ENCODE peak calls at places on chromosomes 7 and 10, in ten cellular contexts. X is natural killer cell treated with Interleukin-12 subunit alpha and Interleukin-12 subunit beta and Interleukin-15 and Interleukin-18, amount 100 ng/mL, for 72 hours; G is hippocampal formation; Z is DMS79; L is H9; V is stimulated activated CD4-positive, alpha-beta T cell treated with anti-CD3 and anti-CD28 coated beads, Interleukin-4, amount 100 ng/mL, for 24 hours; P is GM20000; F is T-helper 2 cell; M is GM10248; Q is left lung. O is an unnamed sample.

GRCh38 chr10:96987842-96988175 is 155.7 kb downstream of the LCOR start:
- DNase-seq in X (no peak), G (no peak), Z (no peak), L (no peak), V (no peak), P (no peak), F (no peak), M (no peak), Q (no peak), O (no peak)

GRCh38 chr7:2158331-2159175 is 74.2 kb downstream of the MAD1L1 start:
- DNase-seq in X (peak; percentile 39), G (no peak), Z (no peak), L (no peak), V (no peak), P (no peak), F (no peak), M (no peak), Q (peak; percentile 64), O (no peak)

GRCh38 chr10:13950543-13950939 is 363.8 kb downstream of the PRPF18 start:
- DNase-seq in X (no peak), G (no peak), Z (no peak), L (no peak), V (no peak), P (no peak), F (no peak), M (no peak), Q (no peak), O (no peak)

GRCh38 chr7:39910108-39910869 is 39.8 kb upstream of the CDK13 start:
- DNase-seq in X (no peak), G (no peak), Z (no peak), L (no peak), V (no peak), P (no peak), F (no peak), M (no peak), Q (no peak), O (peak; percentile 39)

GRCh38 chr7:68613897-68614296 is 984.4 kb upstream of the AUTS2 start:
- DNase-seq in X (no peak), G (no peak), Z (no peak), L (no peak), V (no peak), P (no peak), F (no peak), M (no peak), Q (no peak), O (peak; percentile 24)

GRCh38 chr10:5583525-5584175 is 58.9 kb downstream of the CALML3 start:
- DNase-seq in X (no peak), G (no peak), Z (peak; percentile 84), L (peak; percentile 84), V (no peak), P (peak; percentile 54), F (no peak), M (no peak), Q (no peak), O (peak; percentile 41)

GRCh38 chr7:127150543-127150942 is 102.2 kb downstream of the GRM8 start:
- DNase-seq in X (no peak), G (no peak), Z (no peak), L (no peak), V (no peak), P (no peak), F (no peak), M (no peak), Q (no peak), O (no peak)

GRCh38 chr7:158479021-158479679 is 108.5 kb downstream of the PTPRN2 start:
- DNase-seq in X (no peak), G (no peak), Z (no peak), L (no peak), V (no peak), P (peak; percentile 13), F (no peak), M (no peak), Q (no peak), O (no peak)

GRCh38 chr10:71144824-71145223 is 67.5 kb upstream of the UNC5B start:
- DNase-seq in X (no peak), G (no peak), Z (no peak), L (peak; percentile 11), V (no peak), P (no peak), F (no peak), M (no peak), Q (no peak), O (no peak)

GRCh38 chr7:85075864-85076263 is 111.0 kb downstream of the SEMA3D start:
- DNase-seq in X (no peak), G (no peak), Z (no peak), L (no peak), V (no peak), P (no peak), F (no peak), M (no peak), Q (no peak), O (no peak)

GRCh38 chr10:93495654-93496321 is 624 bp upstream of the CEP55 start:
- DNase-seq in X (no peak), G (no peak), Z (peak; percentile 10), L (no peak), V (no peak), P (peak; percentile 15), F (peak; percentile 31), M (peak; percentile 17), Q (peak; percentile 75), O (peak; percentile 52)

GRCh38 chr10:109282510-109282909 is 640.8 kb downstream of the XPNPEP1 start:
- DNase-seq in X (no peak), G (no peak), Z (no peak), L (no peak), V (no peak), P (no peak), F (no peak), M (no peak), Q (no peak), O (peak; percentile 56)

GRCh38 chr10:10508241-10508640 is 509.4 kb upstream of the CELF2 start:
- DNase-seq in X (no peak), G (no peak), Z (no peak), L (no peak), V (no peak), P (no peak), F (peak; percentile 15), M (no peak), Q (no peak), O (no peak)

GRCh38 chr7:158277219-158278141 is 310.1 kb downstream of the PTPRN2 start:
- DNase-seq in X (peak; percentile 56), G (no peak), Z (no peak), L (peak; percentile 24), V (no peak), P (no peak), F (no peak), M (no peak), Q (no peak), O (no peak)

GRCh38 chr10:102596506-102596971 is 47.7 kb upstream of the TRIM8 start:
- DNase-seq in X (no peak), G (no peak), Z (no peak), L (peak; percentile 81), V (peak; percentile 22), P (peak; percentile 67), F (peak; percentile 24), M (peak; percentile 80), Q (no peak), O (peak; percentile 77)

GRCh38 chr10:122864901-122865300 is 14.5 kb downstream of the FAM24B start:
- DNase-seq in X (no peak), G (no peak), Z (no peak), L (no peak), V (no peak), P (no peak), F (no peak), M (no peak), Q (no peak), O (peak; percentile 74)

GRCh38 chr7:141355057-141355456 is 196.2 kb upstream of the AGK start:
- DNase-seq in X (no peak), G (peak; percentile 15), Z (no peak), L (no peak), V (no peak), P (no peak), F (no peak), M (no peak), Q (no peak), O (peak; percentile 50)

GRCh38 chr10:79026341-79026761 is 42.4 kb upstream of the ZMIZ1 start:
- DNase-seq in X (no peak), G (no peak), Z (no peak), L (no peak), V (no peak), P (no peak), F (no peak), M (no peak), Q (no peak), O (no peak)

GRCh38 chr7:29091121-29091601 is 55.2 kb downstream of the CPVL start:
- DNase-seq in X (no peak), G (no peak), Z (no peak), L (no peak), V (no peak), P (peak; percentile 8), F (no peak), M (peak; percentile 21), Q (no peak), O (peak; percentile 71)

GRCh38 chr7:140289804-140290203 is 108.5 kb downstream of the SLC37A3 start:
- DNase-seq in X (no peak), G (no peak), Z (no peak), L (no peak), V (no peak), P (no peak), F (no peak), M (no peak), Q (no peak), O (no peak)

GRCh38 chr10:124011464-124011863 is 81.9 kb downstream of the CHST15 start:
- DNase-seq in X (no peak), G (no peak), Z (no peak), L (no peak), V (no peak), P (no peak), F (no peak), M (no peak), Q (no peak), O (no peak)

GRCh38 chr10:18886102-18886501 is 162.5 kb upstream of the MALRD1 start:
- DNase-seq in X (no peak), G (no peak), Z (no peak), L (no peak), V (no peak), P (no peak), F (no peak), M (no peak), Q (no peak), O (peak; percentile 22)

GRCh38 chr10:103193820-103194529 is 903 bp upstream of the NT5C2 start:
- DNase-seq in X (no peak), G (no peak), Z (peak; percentile 8), L (no peak), V (no peak), P (peak; percentile 43), F (no peak), M (peak; percentile 42), Q (no peak), O (peak; percentile 83)

GRCh38 chr10:71766717-71767419 is 6.5 kb downstream of the VSIR start:
- DNase-seq in X (peak; percentile 74), G (no peak), Z (no peak), L (no peak), V (no peak), P (peak; percentile 58), F (no peak), M (peak; percentile 57), Q (no peak), O (peak; percentile 98)

GRCh38 chr10:131832056-131832685 is 68.6 kb upstream of the PPP2R2D start:
- DNase-seq in X (no peak), G (no peak), Z (no peak), L (no peak), V (no peak), P (no peak), F (no peak), M (no peak), Q (peak; percentile 63), O (no peak)

GRCh38 chr7:44278451-44279161 is 46.8 kb downstream of the CAMK2B start:
- DNase-seq in X (peak; percentile 23), G (no peak), Z (no peak), L (peak; percentile 18), V (no peak), P (no peak), F (no peak), M (no peak), Q (peak; percentile 56), O (peak; percentile 27)

GRCh38 chr7:151115121-151115835 is 29.0 kb downstream of the AGAP3 start:
- DNase-seq in X (no peak), G (no peak), Z (no peak), L (no peak), V (peak; percentile 13), P (peak; percentile 81), F (peak; percentile 59), M (no peak), Q (peak; percentile 79), O (peak; percentile 37)

GRCh38 chr10:121330528-121330927 is 267.7 kb downstream of the FGFR2 start:
- DNase-seq in X (no peak), G (no peak), Z (no peak), L (no peak), V (no peak), P (no peak), F (no peak), M (no peak), Q (no peak), O (no peak)

O was measured in cardiac fibroblast.